ENCODE peak calls at places on chromosomes 12 and 14, in seven cellular contexts. One of them, this sample, is unnamed.

GRCh38 chr12:119803391-119803791 is 73.7 kb downstream of the CIT start:
- DNase-seq in tibial nerve: no peak
- DNase-seq in testis: peak; percentile 20
- DNase-seq in gastrocnemius medialis: no peak
- DNase-seq in transverse colon: no peak
- DNase-seq in heart left ventricle: no peak
- DNase-seq in uterus: no peak
- DNase-seq in this sample: no peak

GRCh38 chr14:20803221-20803620 is 577 bp upstream of the RNASE1 start:
- DNase-seq in tibial nerve: no peak
- DNase-seq in testis: peak; percentile 44
- DNase-seq in gastrocnemius medialis: no peak
- DNase-seq in transverse colon: no peak
- DNase-seq in heart left ventricle: no peak
- DNase-seq in uterus: no peak
- DNase-seq in this sample: peak; percentile 34

GRCh38 chr12:20653871-20654270 is 41.3 kb upstream of the SLCO1C1 start:
- DNase-seq in tibial nerve: no peak
- DNase-seq in testis: no peak
- DNase-seq in gastrocnemius medialis: no peak
- DNase-seq in transverse colon: no peak
- DNase-seq in heart left ventricle: no peak
- DNase-seq in uterus: no peak
- DNase-seq in this sample: no peak

GRCh38 chr12:76178461-76178860 is 94.0 kb upstream of the NAP1L1 start:
- DNase-seq in tibial nerve: no peak
- DNase-seq in testis: no peak
- DNase-seq in gastrocnemius medialis: no peak
- DNase-seq in transverse colon: no peak
- DNase-seq in heart left ventricle: no peak
- DNase-seq in uterus: no peak
- DNase-seq in this sample: no peak

GRCh38 chr12:127178039-127178438 is 1088.9 kb upstream of the TMEM132C start:
- DNase-seq in tibial nerve: no peak
- DNase-seq in testis: no peak
- DNase-seq in gastrocnemius medialis: no peak
- DNase-seq in transverse colon: no peak
- DNase-seq in heart left ventricle: no peak
- DNase-seq in uterus: no peak
- DNase-seq in this sample: no peak

GRCh38 chr14:105019861-105020814 is 745 bp downstream of the CDCA4 start:
- DNase-seq in tibial nerve: no peak
- DNase-seq in testis: no peak
- DNase-seq in gastrocnemius medialis: no peak
- DNase-seq in transverse colon: peak; percentile 60
- DNase-seq in heart left ventricle: no peak
- DNase-seq in uterus: no peak
- DNase-seq in this sample: peak; percentile 62

GRCh38 chr12:91603060-91603459 is 420.4 kb upstream of the DCN start:
- DNase-seq in tibial nerve: no peak
- DNase-seq in testis: no peak
- DNase-seq in gastrocnemius medialis: no peak
- DNase-seq in transverse colon: no peak
- DNase-seq in heart left ventricle: no peak
- DNase-seq in uterus: no peak
- DNase-seq in this sample: no peak

GRCh38 chr12:62876938-62877548 is 57.9 kb downstream of the PPM1H start:
- DNase-seq in tibial nerve: no peak
- DNase-seq in testis: peak; percentile 13
- DNase-seq in gastrocnemius medialis: no peak
- DNase-seq in transverse colon: no peak
- DNase-seq in heart left ventricle: no peak
- DNase-seq in uterus: no peak
- DNase-seq in this sample: no peak

GRCh38 chr12:52206309-52207040 is 14.7 kb upstream of the KRT80 start:
- DNase-seq in tibial nerve: no peak
- DNase-seq in testis: no peak
- DNase-seq in gastrocnemius medialis: no peak
- DNase-seq in transverse colon: no peak
- DNase-seq in heart left ventricle: no peak
- DNase-seq in uterus: no peak
- DNase-seq in this sample: no peak

GRCh38 chr12:90065301-90065801 is 356.7 kb upstream of the ATP2B1 start:
- DNase-seq in tibial nerve: no peak
- DNase-seq in testis: no peak
- DNase-seq in gastrocnemius medialis: no peak
- DNase-seq in transverse colon: no peak
- DNase-seq in heart left ventricle: no peak
- DNase-seq in uterus: no peak
- DNase-seq in this sample: no peak

GRCh38 chr12:78018146-78018910 is 187.6 kb downstream of the NAV3 start:
- DNase-seq in tibial nerve: no peak
- DNase-seq in testis: no peak
- DNase-seq in gastrocnemius medialis: no peak
- DNase-seq in transverse colon: no peak
- DNase-seq in heart left ventricle: no peak
- DNase-seq in uterus: no peak
- DNase-seq in this sample: no peak

GRCh38 chr14:91292476-91292875 is 48.0 kb upstream of the GPR68 start:
- DNase-seq in tibial nerve: no peak
- DNase-seq in testis: no peak
- DNase-seq in gastrocnemius medialis: no peak
- DNase-seq in transverse colon: no peak
- DNase-seq in heart left ventricle: no peak
- DNase-seq in uterus: no peak
- DNase-seq in this sample: no peak

GRCh38 chr12:24155042-24155441 is 205.6 kb upstream of the SOX5 start:
- DNase-seq in tibial nerve: no peak
- DNase-seq in testis: no peak
- DNase-seq in gastrocnemius medialis: no peak
- DNase-seq in transverse colon: no peak
- DNase-seq in heart left ventricle: no peak
- DNase-seq in uterus: no peak
- DNase-seq in this sample: no peak

GRCh38 chr12:50201987-50202521 is 34.9 kb upstream of the CERS5 start:
- DNase-seq in tibial nerve: no peak
- DNase-seq in testis: no peak
- DNase-seq in gastrocnemius medialis: no peak
- DNase-seq in transverse colon: peak; percentile 36
- DNase-seq in heart left ventricle: no peak
- DNase-seq in uterus: no peak
- DNase-seq in this sample: no peak

GRCh38 chr12:54413284-54414190 is 5.5 kb downstream of the ITGA5 start:
- DNase-seq in tibial nerve: no peak
- DNase-seq in testis: no peak
- DNase-seq in gastrocnemius medialis: no peak
- DNase-seq in transverse colon: peak; percentile 55
- DNase-seq in heart left ventricle: peak; percentile 68
- DNase-seq in uterus: no peak
- DNase-seq in this sample: no peak

GRCh38 chr14:85934123-85934885 is 404.4 kb downstream of the FLRT2 start:
- DNase-seq in tibial nerve: no peak
- DNase-seq in testis: no peak
- DNase-seq in gastrocnemius medialis: no peak
- DNase-seq in transverse colon: peak; percentile 23
- DNase-seq in heart left ventricle: peak; percentile 33
- DNase-seq in uterus: peak; percentile 14
- DNase-seq in this sample: no peak

GRCh38 chr14:37592288-37593274 is 2.5 kb downstream of the FOXA1 start:
- DNase-seq in tibial nerve: no peak
- DNase-seq in testis: no peak
- DNase-seq in gastrocnemius medialis: no peak
- DNase-seq in transverse colon: peak; percentile 31
- DNase-seq in heart left ventricle: no peak
- DNase-seq in uterus: no peak
- DNase-seq in this sample: no peak

GRCh38 chr12:110266980-110267620 is 13.9 kb upstream of the ATP2A2 start:
- DNase-seq in tibial nerve: no peak
- DNase-seq in testis: no peak
- DNase-seq in gastrocnemius medialis: peak; percentile 36
- DNase-seq in transverse colon: no peak
- DNase-seq in heart left ventricle: peak; percentile 73
- DNase-seq in uterus: peak; percentile 44
- DNase-seq in this sample: peak; percentile 59

GRCh38 chr12:9049520-9050133 is 60.3 kb downstream of the KLRG1 start:
- DNase-seq in tibial nerve: no peak
- DNase-seq in testis: no peak
- DNase-seq in gastrocnemius medialis: no peak
- DNase-seq in transverse colon: no peak
- DNase-seq in heart left ventricle: no peak
- DNase-seq in uterus: no peak
- DNase-seq in this sample: no peak

GRCh38 chr12:33596061-33596460 is 156.4 kb upstream of the SYT10 start:
- DNase-seq in tibial nerve: no peak
- DNase-seq in testis: no peak
- DNase-seq in gastrocnemius medialis: no peak
- DNase-seq in transverse colon: no peak
- DNase-seq in heart left ventricle: no peak
- DNase-seq in uterus: no peak
- DNase-seq in this sample: no peak

DNA sequence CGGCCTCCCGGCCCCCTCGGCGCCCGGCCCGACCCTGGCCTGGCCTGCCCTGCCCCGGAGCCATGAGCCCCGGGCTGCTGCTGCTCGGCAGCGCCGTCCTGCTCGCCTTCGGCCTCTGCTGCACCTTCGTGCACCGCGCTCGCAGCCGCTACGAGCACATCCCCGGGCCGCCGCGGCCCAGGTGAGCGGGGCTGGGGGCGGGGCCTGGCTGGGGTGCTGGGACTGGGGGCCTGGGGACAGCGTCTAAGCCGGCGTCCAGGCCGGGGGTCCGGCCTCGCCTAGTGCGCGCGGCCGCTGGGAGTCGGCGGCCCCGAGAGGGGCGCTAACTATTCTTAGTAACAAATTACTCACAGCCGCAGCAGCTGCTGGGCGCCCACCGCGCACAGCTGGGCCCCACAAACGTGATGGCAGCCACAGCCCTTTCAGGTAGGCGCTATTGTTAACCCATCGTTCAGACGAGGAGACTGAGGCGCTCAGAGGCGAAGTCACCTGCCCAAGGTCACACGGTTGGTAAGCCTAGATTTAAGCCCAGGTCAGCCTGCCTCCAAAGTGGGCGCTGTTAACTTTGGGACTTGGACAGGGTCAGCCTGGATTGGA is 356 bp downstream of the CYP46A1 start:
- DNase-seq in tibial nerve: no peak
- DNase-seq in testis: no peak
- DNase-seq in gastrocnemius medialis: no peak
- DNase-seq in transverse colon: no peak
- DNase-seq in heart left ventricle: no peak
- DNase-seq in uterus: no peak
- DNase-seq in this sample: no peak
- TF ChIP-seq POLR2A in tibial nerve: no peak
- TF ChIP-seq POLR2A in testis: no peak
- TF ChIP-seq POLR2A in gastrocnemius medialis: no peak
- TF ChIP-seq POLR2A in transverse colon: no peak
- TF ChIP-seq POLR2A in heart left ventricle: no peak
- TF ChIP-seq POLR2A in uterus: no peak
- TF ChIP-seq POLR2A in this sample: no peak

GRCh38 chr12:13044002-13044858 is at the start of gene FAM234B:
- DNase-seq in tibial nerve: peak; percentile 53
- DNase-seq in testis: peak; percentile 88
- DNase-seq in gastrocnemius medialis: peak; percentile 48
- DNase-seq in transverse colon: peak; percentile 79
- DNase-seq in heart left ventricle: peak; percentile 83
- DNase-seq in uterus: peak; percentile 69
- DNase-seq in this sample: peak; percentile 68
- H3K27ac ChIP-seq in tibial nerve: peak within 1 kb of the TSS; percentile 78
- H3K27ac ChIP-seq in testis: peak within 1 kb of the TSS; percentile 73
- H3K27ac ChIP-seq in gastrocnemius medialis: peak within 1 kb of the TSS; percentile 77
- H3K27ac ChIP-seq in transverse colon: peak within 1 kb of the TSS; percentile 42
- H3K27ac ChIP-seq in heart left ventricle: peak within 1 kb of the TSS; percentile 66
- H3K27ac ChIP-seq in uterus: peak within 1 kb of the TSS; percentile 61
- H3K27ac ChIP-seq in this sample: no peak within 1 kb of the TSS

DNA sequence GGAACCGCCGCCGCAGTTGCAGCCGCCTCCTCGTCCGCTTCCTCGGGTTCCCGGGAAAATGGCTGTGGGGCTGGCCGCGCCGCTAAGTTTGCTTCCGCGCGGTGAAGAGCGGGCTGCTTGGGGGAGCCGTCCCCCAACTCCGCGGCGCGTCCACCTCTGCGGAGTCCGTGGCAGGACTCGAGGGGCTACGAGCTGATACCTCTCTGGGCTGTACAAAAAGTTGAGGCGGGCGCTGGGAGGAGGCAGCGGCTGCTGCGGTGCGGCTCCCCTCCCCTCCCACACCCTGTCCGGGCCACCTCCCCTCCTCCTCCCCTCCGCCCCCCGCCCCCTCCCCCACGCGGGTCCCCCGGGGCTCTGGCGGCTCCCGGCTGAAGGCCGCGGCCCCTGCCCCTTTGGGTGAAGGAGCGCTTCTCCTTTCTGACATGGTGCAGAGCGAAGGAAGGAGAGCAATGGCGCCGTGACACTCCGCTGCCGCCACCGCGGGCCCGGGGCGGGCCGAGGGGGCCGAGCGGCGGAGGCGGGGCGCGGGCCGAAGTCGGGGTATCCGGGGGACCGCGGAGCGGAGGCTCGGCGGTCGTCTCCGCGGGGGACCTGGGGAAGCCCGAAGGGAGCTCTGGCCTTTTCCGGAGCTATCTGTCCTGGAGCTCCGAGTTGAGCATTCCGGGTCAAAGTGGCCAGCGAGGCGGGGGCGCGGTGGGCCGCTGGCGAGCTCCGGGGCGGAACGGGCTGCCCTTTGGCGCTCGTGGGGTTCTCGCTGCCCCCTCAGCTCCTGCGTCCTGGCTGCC is 717 bp downstream of the ARID4A start:
- DNase-seq in tibial nerve: no peak
- DNase-seq in testis: peak; percentile 60
- DNase-seq in gastrocnemius medialis: no peak
- DNase-seq in transverse colon: peak; percentile 45
- DNase-seq in heart left ventricle: peak; percentile 48
- DNase-seq in uterus: peak; percentile 29
- DNase-seq in this sample: peak; percentile 32
- TF ChIP-seq POLR2A in tibial nerve: no peak
- TF ChIP-seq POLR2A in testis: no peak
- TF ChIP-seq POLR2A in gastrocnemius medialis: no peak
- TF ChIP-seq POLR2A in transverse colon: no peak
- TF ChIP-seq POLR2A in heart left ventricle: no peak
- TF ChIP-seq POLR2A in uterus: no peak
- TF ChIP-seq POLR2A in this sample: no peak

GRCh38 chr12:87930033-87930432 is 99.2 kb downstream of the C12orf50 start:
- DNase-seq in tibial nerve: no peak
- DNase-seq in testis: no peak
- DNase-seq in gastrocnemius medialis: no peak
- DNase-seq in transverse colon: no peak
- DNase-seq in heart left ventricle: no peak
- DNase-seq in uterus: no peak
- DNase-seq in this sample: no peak

GRCh38 chr12:87930652-87931051 is 98.5 kb downstream of the C12orf50 start:
- DNase-seq in tibial nerve: no peak
- DNase-seq in testis: no peak
- DNase-seq in gastrocnemius medialis: no peak
- DNase-seq in transverse colon: no peak
- DNase-seq in heart left ventricle: no peak
- DNase-seq in uterus: no peak
- DNase-seq in this sample: no peak

GRCh38 chr12:87939182-87939581 is 90.0 kb downstream of the C12orf50 start:
- DNase-seq in tibial nerve: no peak
- DNase-seq in testis: no peak
- DNase-seq in gastrocnemius medialis: no peak
- DNase-seq in transverse colon: no peak
- DNase-seq in heart left ventricle: no peak
- DNase-seq in uterus: no peak
- DNase-seq in this sample: no peak

GRCh38 chr12:87931764-87932163 is 97.4 kb downstream of the C12orf50 start:
- DNase-seq in tibial nerve: no peak
- DNase-seq in testis: no peak
- DNase-seq in gastrocnemius medialis: no peak
- DNase-seq in transverse colon: no peak
- DNase-seq in heart left ventricle: no peak
- DNase-seq in uterus: no peak
- DNase-seq in this sample: no peak

GRCh38 chr12:87935216-87935615 is 94.0 kb downstream of the C12orf50 start:
- DNase-seq in tibial nerve: no peak
- DNase-seq in testis: no peak
- DNase-seq in gastrocnemius medialis: no peak
- DNase-seq in transverse colon: no peak
- DNase-seq in heart left ventricle: no peak
- DNase-seq in uterus: no peak
- DNase-seq in this sample: no peak
- H3K27ac ChIP-seq in tibial nerve: no peak overlapping the region
- H3K27ac ChIP-seq in testis: no peak overlapping the region
- H3K27ac ChIP-seq in gastrocnemius medialis: no peak overlapping the region
- H3K27ac ChIP-seq in transverse colon: no peak overlapping the region
- H3K27ac ChIP-seq in heart left ventricle: no peak overlapping the region
- H3K27ac ChIP-seq in uterus: no peak overlapping the region
- H3K27ac ChIP-seq in this sample: no peak overlapping the region